ENCODE peak calls at places on chromosome 3, in nine cellular contexts. One of them, this sample, is unnamed.

GRCh38 chr3:39463269-39463668 is 4.2 kb upstream of the MOBP start:
- ATAC-seq in pancreas: no peak
- ATAC-seq in RWPE2: no peak
- ATAC-seq in HepG2: no peak
- ATAC-seq in body of pancreas: no peak
- ATAC-seq in foreskin keratinocyte: no peak
- ATAC-seq in K562: no peak
- ATAC-seq in CD8-positive, alpha-beta T cell: no peak
- ATAC-seq in heart right ventricle: no peak
- ATAC-seq in this sample: no peak

GRCh38 chr3:179460260-179460659 is 9.0 kb upstream of the GNB4 start:
- ATAC-seq in pancreas: no peak
- ATAC-seq in RWPE2: no peak
- ATAC-seq in HepG2: no peak
- ATAC-seq in body of pancreas: no peak
- ATAC-seq in foreskin keratinocyte: no peak
- ATAC-seq in K562: no peak
- ATAC-seq in CD8-positive, alpha-beta T cell: no peak
- ATAC-seq in heart right ventricle: no peak
- ATAC-seq in this sample: no peak

GRCh38 chr3:133248389-133248788 is 151.5 kb upstream of the BFSP2 start:
- ATAC-seq in pancreas: no peak
- ATAC-seq in RWPE2: no peak
- ATAC-seq in HepG2: no peak
- ATAC-seq in body of pancreas: no peak
- ATAC-seq in foreskin keratinocyte: no peak
- ATAC-seq in K562: no peak
- ATAC-seq in CD8-positive, alpha-beta T cell: no peak
- ATAC-seq in heart right ventricle: peak
- ATAC-seq in this sample: no peak

GRCh38 chr3:110504901-110505300 is 566.7 kb upstream of the NECTIN3 start:
- ATAC-seq in pancreas: no peak
- ATAC-seq in RWPE2: no peak
- ATAC-seq in HepG2: no peak
- ATAC-seq in body of pancreas: no peak
- ATAC-seq in foreskin keratinocyte: no peak
- ATAC-seq in K562: peak
- ATAC-seq in CD8-positive, alpha-beta T cell: no peak
- ATAC-seq in heart right ventricle: no peak
- ATAC-seq in this sample: no peak

GRCh38 chr3:105832618-105833017 is 36.2 kb downstream of the CBLB start:
- ATAC-seq in pancreas: no peak
- ATAC-seq in RWPE2: no peak
- ATAC-seq in HepG2: no peak
- ATAC-seq in body of pancreas: no peak
- ATAC-seq in foreskin keratinocyte: no peak
- ATAC-seq in K562: no peak
- ATAC-seq in CD8-positive, alpha-beta T cell: no peak
- ATAC-seq in heart right ventricle: no peak
- ATAC-seq in this sample: no peak

GRCh38 chr3:177512945-177513671 is 315.8 kb upstream of the TBL1XR1 start:
- ATAC-seq in pancreas: peak
- ATAC-seq in RWPE2: no peak
- ATAC-seq in HepG2: peak
- ATAC-seq in body of pancreas: no peak
- ATAC-seq in foreskin keratinocyte: no peak
- ATAC-seq in K562: no peak
- ATAC-seq in CD8-positive, alpha-beta T cell: no peak
- ATAC-seq in heart right ventricle: no peak
- ATAC-seq in this sample: no peak

GRCh38 chr3:141380987-141381386 is 12.7 kb downstream of the ZBTB38 start:
- ATAC-seq in pancreas: no peak
- ATAC-seq in RWPE2: no peak
- ATAC-seq in HepG2: no peak
- ATAC-seq in body of pancreas: no peak
- ATAC-seq in foreskin keratinocyte: no peak
- ATAC-seq in K562: no peak
- ATAC-seq in CD8-positive, alpha-beta T cell: no peak
- ATAC-seq in heart right ventricle: no peak
- ATAC-seq in this sample: no peak

GRCh38 chr3:16086690-16087089 is 87.8 kb upstream of the GALNT15 start:
- ATAC-seq in pancreas: no peak
- ATAC-seq in RWPE2: no peak
- ATAC-seq in HepG2: no peak
- ATAC-seq in body of pancreas: no peak
- ATAC-seq in foreskin keratinocyte: no peak
- ATAC-seq in K562: no peak
- ATAC-seq in CD8-positive, alpha-beta T cell: no peak
- ATAC-seq in heart right ventricle: no peak
- ATAC-seq in this sample: no peak

GRCh38 chr3:29514170-29514569 is 233.3 kb downstream of the RBMS3 start:
- ATAC-seq in pancreas: no peak
- ATAC-seq in RWPE2: no peak
- ATAC-seq in HepG2: no peak
- ATAC-seq in body of pancreas: no peak
- ATAC-seq in foreskin keratinocyte: no peak
- ATAC-seq in K562: no peak
- ATAC-seq in CD8-positive, alpha-beta T cell: no peak
- ATAC-seq in heart right ventricle: peak
- ATAC-seq in this sample: peak

DNA sequence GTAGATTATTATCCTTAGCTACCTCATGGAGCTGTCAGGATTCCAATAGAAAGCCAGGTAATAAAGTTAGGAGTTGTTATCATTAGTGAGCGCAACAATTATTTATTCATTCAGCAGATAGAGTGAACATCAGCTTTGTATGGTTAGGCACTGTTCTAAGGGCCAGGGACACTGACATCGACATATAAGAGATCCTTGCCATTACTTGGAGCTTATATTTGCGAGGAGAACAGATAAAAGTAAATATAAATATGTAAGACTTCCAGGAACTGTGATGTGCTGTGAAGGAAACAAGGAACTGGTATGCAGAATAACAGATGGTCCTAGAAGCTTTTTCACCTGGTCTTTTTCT is 473 bp downstream of the LSM3 start:
- ATAC-seq in pancreas: no peak
- ATAC-seq in RWPE2: no peak
- ATAC-seq in HepG2: no peak
- ATAC-seq in body of pancreas: no peak
- ATAC-seq in foreskin keratinocyte: no peak
- ATAC-seq in K562: no peak
- ATAC-seq in CD8-positive, alpha-beta T cell: no peak
- ATAC-seq in heart right ventricle: no peak
- ATAC-seq in this sample: no peak
- H3K27ac ChIP-seq in pancreas: peak
- H3K27ac ChIP-seq in RWPE2: peak
- H3K27ac ChIP-seq in HepG2: peak
- H3K27ac ChIP-seq in body of pancreas: peak
- H3K27ac ChIP-seq in foreskin keratinocyte: peak
- H3K27ac ChIP-seq in K562: peak
- H3K27ac ChIP-seq in CD8-positive, alpha-beta T cell: peak
- H3K27ac ChIP-seq in heart right ventricle: peak
- H3K27ac ChIP-seq in this sample: peak

GRCh38 chr3:51977449-51978142 is 2.7 kb downstream of the ABHD14A start:
- ATAC-seq in pancreas: no peak
- ATAC-seq in RWPE2: peak
- ATAC-seq in HepG2: no peak
- ATAC-seq in body of pancreas: no peak
- ATAC-seq in foreskin keratinocyte: peak
- ATAC-seq in K562: no peak
- ATAC-seq in CD8-positive, alpha-beta T cell: peak
- ATAC-seq in heart right ventricle: no peak
- ATAC-seq in this sample: no peak
- H3K27ac ChIP-seq in pancreas: no peak
- H3K27ac ChIP-seq in RWPE2: peak
- H3K27ac ChIP-seq in HepG2: no peak
- H3K27ac ChIP-seq in body of pancreas: no peak
- H3K27ac ChIP-seq in foreskin keratinocyte: no peak
- H3K27ac ChIP-seq in K562: no peak
- H3K27ac ChIP-seq in CD8-positive, alpha-beta T cell: no peak
- H3K27ac ChIP-seq in heart right ventricle: no peak
- H3K27ac ChIP-seq in this sample: peak

GRCh38 chr3:9412293-9412692 is 14.9 kb downstream of the SETD5 start:
- ATAC-seq in pancreas: peak
- ATAC-seq in RWPE2: no peak
- ATAC-seq in HepG2: peak
- ATAC-seq in body of pancreas: no peak
- ATAC-seq in foreskin keratinocyte: no peak
- ATAC-seq in K562: peak
- ATAC-seq in CD8-positive, alpha-beta T cell: no peak
- ATAC-seq in heart right ventricle: no peak
- ATAC-seq in this sample: no peak

GRCh38 chr3:9411302-9411701 is 13.9 kb downstream of the SETD5 start:
- ATAC-seq in pancreas: no peak
- ATAC-seq in RWPE2: no peak
- ATAC-seq in HepG2: no peak
- ATAC-seq in body of pancreas: no peak
- ATAC-seq in foreskin keratinocyte: no peak
- ATAC-seq in K562: no peak
- ATAC-seq in CD8-positive, alpha-beta T cell: no peak
- ATAC-seq in heart right ventricle: no peak
- ATAC-seq in this sample: no peak

GRCh38 chr3:9416139-9416780 is 18.8 kb downstream of the SETD5 start:
- ATAC-seq in pancreas: no peak
- ATAC-seq in RWPE2: peak
- ATAC-seq in HepG2: no peak
- ATAC-seq in body of pancreas: no peak
- ATAC-seq in foreskin keratinocyte: peak
- ATAC-seq in K562: peak
- ATAC-seq in CD8-positive, alpha-beta T cell: no peak
- ATAC-seq in heart right ventricle: peak
- ATAC-seq in this sample: no peak

GRCh38 chr3:9415485-9416138 is 18.2 kb downstream of the SETD5 start:
- ATAC-seq in pancreas: no peak
- ATAC-seq in RWPE2: peak
- ATAC-seq in HepG2: no peak
- ATAC-seq in body of pancreas: no peak
- ATAC-seq in foreskin keratinocyte: no peak
- ATAC-seq in K562: peak
- ATAC-seq in CD8-positive, alpha-beta T cell: no peak
- ATAC-seq in heart right ventricle: peak
- ATAC-seq in this sample: no peak

DNA sequence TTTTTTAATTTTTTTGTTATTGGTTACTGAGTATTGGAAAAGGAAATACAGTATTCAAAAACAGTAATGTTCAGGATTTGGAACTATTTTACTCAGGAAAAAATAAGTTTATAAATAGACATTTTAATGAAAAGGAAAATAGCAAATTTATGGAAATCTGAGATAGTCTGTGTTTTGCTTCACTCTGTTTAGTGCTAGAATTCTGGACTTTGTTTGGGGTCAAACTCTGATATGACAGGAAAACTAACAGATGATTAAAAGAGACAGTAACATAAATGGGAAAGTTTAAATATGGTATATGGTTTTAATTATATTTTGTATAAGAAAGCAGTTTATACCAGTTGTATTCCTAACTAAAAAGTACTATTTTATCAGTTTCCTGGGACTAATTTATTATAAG is 17.4 kb downstream of the SETD5 start:
- ATAC-seq in pancreas: no peak
- ATAC-seq in RWPE2: no peak
- ATAC-seq in HepG2: no peak
- ATAC-seq in body of pancreas: no peak
- ATAC-seq in foreskin keratinocyte: no peak
- ATAC-seq in K562: no peak
- ATAC-seq in CD8-positive, alpha-beta T cell: no peak
- ATAC-seq in heart right ventricle: no peak
- ATAC-seq in this sample: no peak
- H3K27ac ChIP-seq in pancreas: no peak
- H3K27ac ChIP-seq in RWPE2: no peak
- H3K27ac ChIP-seq in HepG2: peak
- H3K27ac ChIP-seq in body of pancreas: no peak
- H3K27ac ChIP-seq in foreskin keratinocyte: no peak
- H3K27ac ChIP-seq in K562: no peak
- H3K27ac ChIP-seq in CD8-positive, alpha-beta T cell: no peak
- H3K27ac ChIP-seq in heart right ventricle: no peak
- H3K27ac ChIP-seq in this sample: no peak

GRCh38 chr3:188581791-188582190 is 427.8 kb downstream of the LPP start:
- ATAC-seq in pancreas: no peak
- ATAC-seq in RWPE2: no peak
- ATAC-seq in HepG2: no peak
- ATAC-seq in body of pancreas: no peak
- ATAC-seq in foreskin keratinocyte: no peak
- ATAC-seq in K562: no peak
- ATAC-seq in CD8-positive, alpha-beta T cell: no peak
- ATAC-seq in heart right ventricle: no peak
- ATAC-seq in this sample: no peak

GRCh38 chr3:188584958-188585689 is 431.2 kb downstream of the LPP start:
- ATAC-seq in pancreas: peak
- ATAC-seq in RWPE2: peak
- ATAC-seq in HepG2: no peak
- ATAC-seq in body of pancreas: no peak
- ATAC-seq in foreskin keratinocyte: peak
- ATAC-seq in K562: no peak
- ATAC-seq in CD8-positive, alpha-beta T cell: no peak
- ATAC-seq in heart right ventricle: no peak
- ATAC-seq in this sample: no peak

GRCh38 chr3:188581365-188581764 is 427.4 kb downstream of the LPP start:
- ATAC-seq in pancreas: no peak
- ATAC-seq in RWPE2: no peak
- ATAC-seq in HepG2: peak
- ATAC-seq in body of pancreas: no peak
- ATAC-seq in foreskin keratinocyte: no peak
- ATAC-seq in K562: no peak
- ATAC-seq in CD8-positive, alpha-beta T cell: no peak
- ATAC-seq in heart right ventricle: no peak
- ATAC-seq in this sample: no peak

GRCh38 chr3:188584162-188584529 is 430.2 kb downstream of the LPP start:
- ATAC-seq in pancreas: peak
- ATAC-seq in RWPE2: peak
- ATAC-seq in HepG2: no peak
- ATAC-seq in body of pancreas: peak
- ATAC-seq in foreskin keratinocyte: peak
- ATAC-seq in K562: no peak
- ATAC-seq in CD8-positive, alpha-beta T cell: no peak
- ATAC-seq in heart right ventricle: no peak
- ATAC-seq in this sample: peak

DNA sequence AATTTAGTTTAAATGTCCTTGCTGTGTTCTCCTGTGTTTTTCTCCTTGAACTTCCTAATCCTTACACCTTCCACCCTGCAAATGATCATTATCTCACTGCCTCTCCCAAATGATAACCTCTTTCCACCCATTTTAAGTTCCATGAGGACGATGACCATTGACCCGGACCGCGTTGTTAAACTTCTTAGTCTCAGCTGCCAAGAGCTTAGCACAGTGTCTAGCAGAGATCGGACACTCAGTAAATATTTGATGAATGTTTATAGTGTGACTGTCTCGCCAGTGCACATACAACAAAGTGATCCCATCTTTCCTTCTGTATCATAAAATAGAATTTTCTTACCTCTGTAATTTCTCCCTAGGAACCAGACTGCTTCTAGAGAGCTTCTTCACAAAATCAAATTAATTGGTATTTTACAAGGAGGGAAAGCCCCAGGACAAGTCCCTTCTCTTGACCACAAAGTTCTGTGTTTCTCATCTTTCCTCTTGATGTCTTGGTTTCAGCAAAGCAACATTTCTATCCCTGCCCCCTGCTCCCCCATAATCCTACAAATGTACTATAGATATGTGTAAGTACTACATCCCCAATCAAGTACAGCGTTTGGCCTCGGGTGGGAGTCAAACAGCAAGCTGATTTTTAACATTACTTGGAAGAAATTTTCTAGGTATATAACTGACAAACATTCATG is 429.7 kb downstream of the LPP start:
- ATAC-seq in pancreas: peak
- ATAC-seq in RWPE2: no peak
- ATAC-seq in HepG2: no peak
- ATAC-seq in body of pancreas: no peak
- ATAC-seq in foreskin keratinocyte: no peak
- ATAC-seq in K562: no peak
- ATAC-seq in CD8-positive, alpha-beta T cell: no peak
- ATAC-seq in heart right ventricle: no peak
- ATAC-seq in this sample: no peak
- H3K27ac ChIP-seq in pancreas: peak
- H3K27ac ChIP-seq in RWPE2: peak
- H3K27ac ChIP-seq in HepG2: no peak
- H3K27ac ChIP-seq in body of pancreas: no peak
- H3K27ac ChIP-seq in foreskin keratinocyte: peak
- H3K27ac ChIP-seq in K562: no peak
- H3K27ac ChIP-seq in CD8-positive, alpha-beta T cell: no peak
- H3K27ac ChIP-seq in heart right ventricle: no peak
- H3K27ac ChIP-seq in this sample: peak

This sample was measured in gastroesophageal sphincter.